ENCODE peak calls at places on chromosomes 2 and 18, in six cellular contexts. One of them, this sample, is unnamed.

GRCh38 chr2:207088839-207089238 is 76.9 kb downstream of the KLF7 start:
- DNase-seq in choroid plexus epithelial cell: no peak
- DNase-seq in GM12865: no peak
- DNase-seq in lower leg skin: no peak
- DNase-seq in cardiac muscle cell: no peak
- DNase-seq in transverse colon: no peak
- DNase-seq in this sample: no peak

GRCh38 chr18:13137041-13137938 is 81.3 kb upstream of the LDLRAD4 start:
- DNase-seq in GM12865: peak
- DNase-seq in cardiac muscle cell: peak
- DNase-seq in lower leg skin: no peak
- DNase-seq in choroid plexus epithelial cell: no peak
- DNase-seq in transverse colon: peak
- DNase-seq in this sample: peak

GRCh38 chr2:72864500-72864899 is 22.7 kb upstream of the SPR start:
- DNase-seq in choroid plexus epithelial cell: peak
- DNase-seq in lower leg skin: no peak
- DNase-seq in GM12865: peak
- DNase-seq in cardiac muscle cell: no peak
- DNase-seq in transverse colon: no peak
- DNase-seq in this sample: no peak

GRCh38 chr2:159226059-159226461 is 60.4 kb downstream of the WDSUB1 start:
- DNase-seq in transverse colon: no peak
- DNase-seq in GM12865: peak
- DNase-seq in lower leg skin: peak
- DNase-seq in choroid plexus epithelial cell: peak
- DNase-seq in cardiac muscle cell: no peak
- DNase-seq in this sample: peak

GRCh38 chr2:137910641-137911040 is 53.6 kb upstream of the HNMT start:
- DNase-seq in cardiac muscle cell: peak
- DNase-seq in lower leg skin: no peak
- DNase-seq in choroid plexus epithelial cell: peak
- DNase-seq in GM12865: peak
- DNase-seq in transverse colon: no peak
- DNase-seq in this sample: no peak

GRCh38 chr18:75858754-75859153 is 431.3 kb upstream of the SMIM21 start:
- DNase-seq in GM12865: no peak
- DNase-seq in choroid plexus epithelial cell: no peak
- DNase-seq in cardiac muscle cell: no peak
- DNase-seq in lower leg skin: no peak
- DNase-seq in transverse colon: no peak
- DNase-seq in this sample: no peak

GRCh38 chr2:159201321-159202063 is 85.0 kb downstream of the WDSUB1 start:
- DNase-seq in GM12865: peak
- DNase-seq in choroid plexus epithelial cell: peak
- DNase-seq in transverse colon: no peak
- DNase-seq in cardiac muscle cell: no peak
- DNase-seq in lower leg skin: no peak
- DNase-seq in this sample: no peak

GRCh38 chr2:190407246-190407661 is 901 bp upstream of the MFSD6 start:
- DNase-seq in GM12865: peak
- DNase-seq in lower leg skin: no peak
- DNase-seq in transverse colon: no peak
- DNase-seq in choroid plexus epithelial cell: no peak
- DNase-seq in cardiac muscle cell: no peak
- DNase-seq in this sample: peak

GRCh38 chr2:99337931-99338580 is 867 bp downstream of the EIF5B start:
- DNase-seq in choroid plexus epithelial cell: peak
- DNase-seq in transverse colon: no peak
- DNase-seq in lower leg skin: no peak
- DNase-seq in cardiac muscle cell: peak
- DNase-seq in GM12865: peak
- DNase-seq in this sample: no peak

GRCh38 chr2:110101280-110101844 is 14.3 kb downstream of the MALL start:
- DNase-seq in choroid plexus epithelial cell: peak
- DNase-seq in transverse colon: peak
- DNase-seq in cardiac muscle cell: no peak
- DNase-seq in lower leg skin: peak
- DNase-seq in GM12865: no peak
- DNase-seq in this sample: peak

GRCh38 chr2:55826246-55826645 is 97.3 kb downstream of the EFEMP1 start:
- DNase-seq in transverse colon: no peak
- DNase-seq in GM12865: no peak
- DNase-seq in lower leg skin: no peak
- DNase-seq in cardiac muscle cell: no peak
- DNase-seq in choroid plexus epithelial cell: no peak
- DNase-seq in this sample: no peak

GRCh38 chr18:64710105-64710861 is 561.4 kb upstream of the LINC00305 start:
- DNase-seq in lower leg skin: no peak
- DNase-seq in GM12865: no peak
- DNase-seq in cardiac muscle cell: no peak
- DNase-seq in transverse colon: no peak
- DNase-seq in choroid plexus epithelial cell: no peak
- DNase-seq in this sample: no peak

GRCh38 chr2:8677646-8678592 is 3.9 kb upstream of the ID2 start:
- DNase-seq in lower leg skin: peak
- DNase-seq in cardiac muscle cell: peak
- DNase-seq in transverse colon: peak
- DNase-seq in choroid plexus epithelial cell: peak
- DNase-seq in GM12865: peak
- DNase-seq in this sample: peak

GRCh38 chr2:44950646-44951045 is 9.1 kb downstream of the SIX3 start:
- DNase-seq in cardiac muscle cell: no peak
- DNase-seq in choroid plexus epithelial cell: no peak
- DNase-seq in transverse colon: no peak
- DNase-seq in GM12865: no peak
- DNase-seq in lower leg skin: no peak
- DNase-seq in this sample: no peak

GRCh38 chr18:34522627-34523026 is 187.5 kb upstream of the DTNA start:
- DNase-seq in cardiac muscle cell: no peak
- DNase-seq in choroid plexus epithelial cell: no peak
- DNase-seq in GM12865: no peak
- DNase-seq in transverse colon: no peak
- DNase-seq in lower leg skin: peak
- DNase-seq in this sample: no peak

GRCh38 chr2:215626063-215626462 is 190.2 kb upstream of the FN1 start:
- DNase-seq in choroid plexus epithelial cell: no peak
- DNase-seq in cardiac muscle cell: no peak
- DNase-seq in GM12865: no peak
- DNase-seq in lower leg skin: no peak
- DNase-seq in transverse colon: no peak
- DNase-seq in this sample: no peak

GRCh38 chr18:50709215-50709614 is 110.6 kb downstream of the MRO start:
- DNase-seq in transverse colon: no peak
- DNase-seq in cardiac muscle cell: no peak
- DNase-seq in choroid plexus epithelial cell: no peak
- DNase-seq in GM12865: no peak
- DNase-seq in lower leg skin: no peak
- DNase-seq in this sample: no peak

GRCh38 chr18:62614499-62614898 is 91.7 kb downstream of the ZCCHC2 start:
- DNase-seq in transverse colon: no peak
- DNase-seq in lower leg skin: peak
- DNase-seq in GM12865: no peak
- DNase-seq in choroid plexus epithelial cell: no peak
- DNase-seq in cardiac muscle cell: no peak
- DNase-seq in this sample: no peak

GRCh38 chr2:222399038-222399783 is 25.1 kb upstream of the SGPP2 start:
- DNase-seq in lower leg skin: no peak
- DNase-seq in choroid plexus epithelial cell: no peak
- DNase-seq in cardiac muscle cell: peak
- DNase-seq in transverse colon: no peak
- DNase-seq in GM12865: no peak
- DNase-seq in this sample: no peak

GRCh38 chr18:38421016-38421415 is 855.4 kb upstream of the CELF4 start:
- DNase-seq in GM12865: no peak
- DNase-seq in transverse colon: no peak
- DNase-seq in lower leg skin: no peak
- DNase-seq in cardiac muscle cell: no peak
- DNase-seq in choroid plexus epithelial cell: no peak
- DNase-seq in this sample: no peak

GRCh38 chr2:14678754-14679153 is 46.2 kb downstream of the LRATD1 start:
- DNase-seq in transverse colon: no peak
- DNase-seq in choroid plexus epithelial cell: no peak
- DNase-seq in GM12865: no peak
- DNase-seq in cardiac muscle cell: no peak
- DNase-seq in lower leg skin: no peak
- DNase-seq in this sample: no peak

GRCh38 chr2:168118733-168119518 is 128.5 kb downstream of the STK39 start:
- DNase-seq in cardiac muscle cell: peak
- DNase-seq in GM12865: peak
- DNase-seq in lower leg skin: no peak
- DNase-seq in choroid plexus epithelial cell: peak
- DNase-seq in transverse colon: no peak
- DNase-seq in this sample: peak

GRCh38 chr2:198232281-198232680 is 427.9 kb downstream of the PLCL1 start:
- DNase-seq in cardiac muscle cell: no peak
- DNase-seq in lower leg skin: no peak
- DNase-seq in choroid plexus epithelial cell: no peak
- DNase-seq in GM12865: no peak
- DNase-seq in transverse colon: no peak
- DNase-seq in this sample: no peak

GRCh38 chr18:41140506-41140905 is 814.5 kb upstream of the PIK3C3 start:
- DNase-seq in GM12865: no peak
- DNase-seq in choroid plexus epithelial cell: no peak
- DNase-seq in transverse colon: no peak
- DNase-seq in lower leg skin: no peak
- DNase-seq in cardiac muscle cell: no peak
- DNase-seq in this sample: no peak

GRCh38 chr2:215034154-215034553 is 104.3 kb downstream of the ABCA12 start:
- DNase-seq in cardiac muscle cell: no peak
- DNase-seq in transverse colon: no peak
- DNase-seq in lower leg skin: no peak
- DNase-seq in choroid plexus epithelial cell: peak
- DNase-seq in GM12865: no peak
- DNase-seq in this sample: no peak

GRCh38 chr18:74281011-74281638 is 10.6 kb downstream of the CYB5A start:
- DNase-seq in lower leg skin: peak
- DNase-seq in cardiac muscle cell: no peak
- DNase-seq in choroid plexus epithelial cell: no peak
- DNase-seq in GM12865: no peak
- DNase-seq in transverse colon: no peak
- DNase-seq in this sample: no peak
- H3K4me3 ChIP-seq in lower leg skin: no peak
- H3K4me3 ChIP-seq in cardiac muscle cell: no peak
- H3K4me3 ChIP-seq in choroid plexus epithelial cell: no peak
- H3K4me3 ChIP-seq in GM12865: no peak
- H3K4me3 ChIP-seq in transverse colon: no peak
- H3K4me3 ChIP-seq in this sample: no peak

GRCh38 chr2:188340257-188340656 is 48.6 kb downstream of the GULP1 start:
- DNase-seq in lower leg skin: no peak
- DNase-seq in GM12865: no peak
- DNase-seq in cardiac muscle cell: no peak
- DNase-seq in transverse colon: no peak
- DNase-seq in choroid plexus epithelial cell: no peak
- DNase-seq in this sample: no peak

GRCh38 chr2:188345439-188345838 is 53.8 kb downstream of the GULP1 start:
- DNase-seq in lower leg skin: no peak
- DNase-seq in transverse colon: no peak
- DNase-seq in choroid plexus epithelial cell: peak
- DNase-seq in GM12865: no peak
- DNase-seq in cardiac muscle cell: no peak
- DNase-seq in this sample: no peak

GRCh38 chr2:188348974-188349500 is 57.4 kb downstream of the GULP1 start:
- DNase-seq in transverse colon: no peak
- DNase-seq in cardiac muscle cell: no peak
- DNase-seq in choroid plexus epithelial cell: no peak
- DNase-seq in GM12865: no peak
- DNase-seq in lower leg skin: no peak
- DNase-seq in this sample: no peak

GRCh38 chr2:188345020-188345419 is 53.3 kb downstream of the GULP1 start:
- DNase-seq in lower leg skin: no peak
- DNase-seq in cardiac muscle cell: no peak
- DNase-seq in choroid plexus epithelial cell: no peak
- DNase-seq in transverse colon: no peak
- DNase-seq in GM12865: no peak
- DNase-seq in this sample: no peak

DNA sequence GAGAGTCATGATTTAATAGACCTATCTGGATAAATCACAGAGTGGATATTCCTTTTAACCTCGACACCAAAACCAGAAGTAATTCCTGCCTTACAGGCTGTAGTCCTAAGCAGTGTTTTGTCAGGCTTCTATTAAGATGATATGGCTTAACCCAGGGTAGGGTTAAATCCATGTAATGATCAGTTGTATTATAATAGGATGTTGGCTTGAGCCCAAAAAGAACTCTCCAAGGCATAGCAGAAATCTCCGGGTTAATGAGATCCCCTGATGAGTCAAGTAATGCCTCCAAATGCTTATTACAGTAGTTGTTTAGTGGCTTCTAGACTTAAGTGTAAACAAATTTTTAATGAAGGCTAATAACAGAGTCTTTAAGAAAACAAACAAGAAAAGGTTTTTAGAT is 54.4 kb downstream of the GULP1 start:
- DNase-seq in transverse colon: no peak
- DNase-seq in cardiac muscle cell: no peak
- DNase-seq in lower leg skin: no peak
- DNase-seq in GM12865: no peak
- DNase-seq in choroid plexus epithelial cell: peak
- DNase-seq in this sample: no peak
- H3K4me3 ChIP-seq in transverse colon: no peak
- H3K4me3 ChIP-seq in cardiac muscle cell: no peak
- H3K4me3 ChIP-seq in lower leg skin: no peak
- H3K4me3 ChIP-seq in GM12865: no peak
- H3K4me3 ChIP-seq in choroid plexus epithelial cell: no peak
- H3K4me3 ChIP-seq in this sample: no peak

GRCh38 chr2:120820885-120821279 is 85.2 kb downstream of the GLI2 start:
- DNase-seq in GM12865: peak
- DNase-seq in lower leg skin: no peak
- DNase-seq in cardiac muscle cell: no peak
- DNase-seq in transverse colon: no peak
- DNase-seq in choroid plexus epithelial cell: peak
- DNase-seq in this sample: no peak
- H3K4me3 ChIP-seq in GM12865: no peak
- H3K4me3 ChIP-seq in lower leg skin: no peak
- H3K4me3 ChIP-seq in cardiac muscle cell: no peak
- H3K4me3 ChIP-seq in transverse colon: no peak
- H3K4me3 ChIP-seq in choroid plexus epithelial cell: no peak
- H3K4me3 ChIP-seq in this sample: no peak

DNA sequence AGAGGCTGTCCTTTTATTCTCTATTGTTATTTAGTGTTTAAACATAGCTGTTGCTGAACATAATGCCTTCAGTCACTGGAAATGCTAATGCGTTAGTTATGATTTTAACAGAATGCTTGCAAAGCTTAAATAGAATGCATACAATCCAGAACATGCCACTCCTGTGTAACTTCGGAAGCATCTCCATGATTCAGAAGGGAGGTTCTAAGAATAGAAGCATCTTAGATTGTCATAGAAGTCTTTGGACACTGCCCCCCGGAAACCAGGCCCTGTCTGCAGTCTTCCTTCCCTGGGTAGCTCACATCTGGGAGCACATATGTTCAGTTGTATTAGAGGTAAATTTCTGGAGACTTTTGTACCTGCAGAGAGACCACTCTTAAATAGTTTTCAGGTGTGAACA is 73.2 kb downstream of the ZNF532 start:
- DNase-seq in GM12865: no peak
- DNase-seq in transverse colon: no peak
- DNase-seq in choroid plexus epithelial cell: peak
- DNase-seq in cardiac muscle cell: no peak
- DNase-seq in lower leg skin: no peak
- DNase-seq in this sample: no peak
- H3K4me3 ChIP-seq in GM12865: no peak
- H3K4me3 ChIP-seq in transverse colon: no peak
- H3K4me3 ChIP-seq in choroid plexus epithelial cell: no peak
- H3K4me3 ChIP-seq in cardiac muscle cell: no peak
- H3K4me3 ChIP-seq in lower leg skin: no peak
- H3K4me3 ChIP-seq in this sample: no peak

This sample was measured in DND-41.